ENCODE peak calls at places on chromosomes 3 and 15, in five cellular contexts. N is GM03348, P is ELR, X is kidney epithelial cell, O is ovary. M is an unnamed sample.

GRCh38 chr3:185823280-185824044 is 1.4 kb downstream of the IGF2BP2 start:
- DNase-seq in N (peak), P (peak), X (no peak), O (peak), M (peak)

GRCh38 chr3:33425456-33425855 is 14.7 kb downstream of the UBP1 start:
- DNase-seq in N (no peak), P (no peak), X (no peak), O (no peak), M (no peak)

GRCh38 chr15:66072616-66073361 is 180.8 kb downstream of the MEGF11 start:
- DNase-seq in N (no peak), P (peak), X (no peak), O (no peak), M (no peak)

GRCh38 chr3:40148827-40149226 is 160.7 kb upstream of the EIF1B start:
- DNase-seq in N (no peak), P (no peak), X (no peak), O (no peak), M (no peak)

GRCh38 chr15:62079594-62079993 is 12.8 kb downstream of the C2CD4A start:
- DNase-seq in N (no peak), P (no peak), X (no peak), O (no peak), M (no peak)

GRCh38 chr3:40043444-40043755 is 234.0 kb downstream of the MYRIP start:
- DNase-seq in N (peak), P (peak), X (peak), O (no peak), M (no peak)

GRCh38 chr15:101128191-101128590 is 123.7 kb downstream of the CHSY1 start:
- DNase-seq in N (peak), P (peak), X (peak), O (no peak), M (no peak)

GRCh38 chr3:43399034-43399433 is 112.7 kb downstream of the SNRK start:
- DNase-seq in N (peak), P (no peak), X (no peak), O (no peak), M (no peak)

GRCh38 chr3:128784228-128784627 is 58.2 kb downstream of the RAB7A start:
- DNase-seq in N (no peak), P (no peak), X (no peak), O (no peak), M (no peak)

GRCh38 chr15:57218826-57219576 is 157.3 kb upstream of the CGNL1 start:
- DNase-seq in N (peak), P (peak), X (peak), O (no peak), M (no peak)

GRCh38 chr3:117736851-117737250 is 1027.3 kb downstream of the TUSC7 start:
- DNase-seq in N (no peak), P (no peak), X (no peak), O (no peak), M (no peak)

GRCh38 chr15:98648654-98649537 is 557 bp downstream of the IGF1R start:
- DNase-seq in N (peak), P (peak), X (no peak), O (peak), M (peak)

GRCh38 chr3:139394116-139394515 is 4.7 kb upstream of the COPB2 start:
- DNase-seq in N (no peak), P (no peak), X (no peak), O (no peak), M (no peak)

GRCh38 chr15:40755821-40756220 is 767 bp upstream of the RMDN3 start:
- DNase-seq in N (no peak), P (peak), X (no peak), O (no peak), M (no peak)

GRCh38 chr15:72825831-72826230 is 42.3 kb upstream of the ADPGK start:
- DNase-seq in N (no peak), P (no peak), X (no peak), O (no peak), M (no peak)

GRCh38 chr3:55458398-55458797 is 28.7 kb downstream of the WNT5A start:
- DNase-seq in N (no peak), P (no peak), X (no peak), O (no peak), M (no peak)

GRCh38 chr3:143429628-143430514 is 310.3 kb downstream of the CHST2 start:
- DNase-seq in N (no peak), P (no peak), X (no peak), O (no peak), M (no peak)

GRCh38 chr15:79115971-79116370 is 25.4 kb upstream of the RASGRF1 start:
- DNase-seq in N (no peak), P (no peak), X (no peak), O (peak), M (no peak)

GRCh38 chr3:171842864-171843511 is at the start of gene TMEM212:
- DNase-seq in N (peak), P (peak), X (no peak), O (no peak), M (no peak)

GRCh38 chr3:171865191-171865865 is 22.2 kb downstream of the TMEM212 start:
- DNase-seq in N (no peak), P (peak), X (no peak), O (no peak), M (no peak)

GRCh38 chr3:44984335-44984734 is 8.3 kb downstream of the EXOSC7 start:
- DNase-seq in N (no peak), P (no peak), X (no peak), O (no peak), M (no peak)

GRCh38 chr15:80160570-80161156 is 7.9 kb downstream of the FAH start:
- DNase-seq in N (peak), P (peak), X (peak), O (peak), M (peak)

GRCh38 chr3:3170998-3171397 is 8.5 kb downstream of the CRBN start:
- DNase-seq in N (peak), P (peak), X (no peak), O (no peak), M (no peak)

GRCh38 chr15:28983432-28984311 is 97.9 kb downstream of the APBA2 start:
- DNase-seq in N (no peak), P (no peak), X (no peak), O (no peak), M (no peak)

GRCh38 chr3:42148086-42148842 is 57.1 kb downstream of the TRAK1 start:
- DNase-seq in N (no peak), P (no peak), X (no peak), O (no peak), M (no peak)

GRCh38 chr15:91271565-91272153 is 171.6 kb downstream of the SV2B start:
- DNase-seq in N (peak), P (peak), X (peak), O (peak), M (peak)

GRCh38 chr15:69919816-69920215 is 177.9 kb downstream of the TLE3 start:
- DNase-seq in N (no peak), P (no peak), X (no peak), O (no peak), M (no peak)

GRCh38 chr3:16881896-16882645 is 2.7 kb upstream of the PLCL2 start:
- DNase-seq in N (peak), P (no peak), X (no peak), O (no peak), M (no peak)

GRCh38 chr3:195802795-195803194 is 8.9 kb downstream of the MUC4 start:
- DNase-seq in N (no peak), P (no peak), X (no peak), O (no peak), M (no peak)

M was measured in activated naive CD8-positive, alpha-beta T cell treated with anti-CD3 and anti-CD28 coated beads, Interleukin-2, amount 10 ng/mL, durations not matched to agents 7 days and 5 days.